ENCODE peak calls at places on chromosomes 3 and 15, in seven cellular contexts. A, O, D, L, I, S and X are unnamed samples.

GRCh38 chr3:113496924-113497323 is 18.0 kb downstream of the SPICE1 start:
- DNase-seq in A (no peak), O (no peak), D (no peak), L (no peak), I (peak; percentile 34), S (no peak), X (no peak)

GRCh38 chr15:70127797-70128756 is 30.4 kb upstream of the TLE3 start:
- DNase-seq in A (no peak), O (no peak), D (no peak), L (no peak), I (no peak), S (no peak), X (no peak)

GRCh38 chr3:126530171-126531050 is 6.5 kb downstream of the CHST13 start:
- DNase-seq in A (no peak), O (peak; percentile 36), D (no peak), L (no peak), I (no peak), S (no peak), X (no peak)

GRCh38 chr3:184156522-184156955 is 1.4 kb downstream of the DVL3 start:
- DNase-seq in A (no peak), O (no peak), D (no peak), L (peak; percentile 53), I (peak; percentile 46), S (no peak), X (no peak)

GRCh38 chr15:79615754-79616153 is 183.6 kb downstream of the MINAR1 start:
- DNase-seq in A (no peak), O (no peak), D (no peak), L (no peak), I (no peak), S (no peak), X (no peak)

GRCh38 chr3:37642959-37643598 is 218.6 kb upstream of the CTDSPL start:
- DNase-seq in A (no peak), O (no peak), D (no peak), L (no peak), I (no peak), S (no peak), X (no peak)

GRCh38 chr3:69914395-69914794 is 85.1 kb upstream of the SAMMSON start:
- DNase-seq in A (no peak), O (no peak), D (no peak), L (no peak), I (no peak), S (no peak), X (no peak)

GRCh38 chr3:141979050-141979671 is 102.7 kb downstream of the ATP1B3 start:
- DNase-seq in A (peak; percentile 45), O (no peak), D (no peak), L (no peak), I (peak; percentile 46), S (no peak), X (no peak)

GRCh38 chr15:100918690-100919480 is at the start of gene LRRK1:
- DNase-seq in A (no peak), O (no peak), D (no peak), L (no peak), I (peak; percentile 67), S (no peak), X (peak; percentile 60)

GRCh38 chr15:29857196-29857595 is 34.9 kb upstream of the TJP1 start:
- DNase-seq in A (no peak), O (no peak), D (no peak), L (no peak), I (no peak), S (no peak), X (no peak)

GRCh38 chr3:126696701-126697267 is 7.3 kb upstream of the CHCHD6 start:
- DNase-seq in A (no peak), O (no peak), D (no peak), L (no peak), I (no peak), S (no peak), X (no peak)

GRCh38 chr3:29683306-29683993 is 402.6 kb downstream of the RBMS3 start:
- DNase-seq in A (no peak), O (no peak), D (no peak), L (no peak), I (peak; percentile 92), S (peak; percentile 60), X (no peak)

GRCh38 chr3:155492841-155493240 is 199.4 kb upstream of the STRIT1 start:
- DNase-seq in A (no peak), O (no peak), D (no peak), L (no peak), I (no peak), S (no peak), X (no peak)

GRCh38 chr3:184733181-184733580 is 21.3 kb upstream of the MAGEF1 start:
- DNase-seq in A (no peak), O (no peak), D (peak; percentile 32), L (no peak), I (no peak), S (no peak), X (no peak)

GRCh38 chr3:8968375-8968882 is 5.2 kb upstream of the RAD18 start:
- DNase-seq in A (no peak), O (no peak), D (no peak), L (no peak), I (no peak), S (no peak), X (no peak)

GRCh38 chr3:8974458-8974857 is 11.2 kb upstream of the RAD18 start:
- DNase-seq in A (no peak), O (no peak), D (no peak), L (no peak), I (no peak), S (no peak), X (no peak)

GRCh38 chr3:8972614-8973013 is 9.3 kb upstream of the RAD18 start:
- DNase-seq in A (no peak), O (no peak), D (no peak), L (peak; percentile 20), I (peak; percentile 36), S (no peak), X (no peak)

GRCh38 chr3:8969246-8969645 is 6.0 kb upstream of the RAD18 start:
- DNase-seq in A (no peak), O (no peak), D (no peak), L (no peak), I (no peak), S (no peak), X (no peak)

DNA sequence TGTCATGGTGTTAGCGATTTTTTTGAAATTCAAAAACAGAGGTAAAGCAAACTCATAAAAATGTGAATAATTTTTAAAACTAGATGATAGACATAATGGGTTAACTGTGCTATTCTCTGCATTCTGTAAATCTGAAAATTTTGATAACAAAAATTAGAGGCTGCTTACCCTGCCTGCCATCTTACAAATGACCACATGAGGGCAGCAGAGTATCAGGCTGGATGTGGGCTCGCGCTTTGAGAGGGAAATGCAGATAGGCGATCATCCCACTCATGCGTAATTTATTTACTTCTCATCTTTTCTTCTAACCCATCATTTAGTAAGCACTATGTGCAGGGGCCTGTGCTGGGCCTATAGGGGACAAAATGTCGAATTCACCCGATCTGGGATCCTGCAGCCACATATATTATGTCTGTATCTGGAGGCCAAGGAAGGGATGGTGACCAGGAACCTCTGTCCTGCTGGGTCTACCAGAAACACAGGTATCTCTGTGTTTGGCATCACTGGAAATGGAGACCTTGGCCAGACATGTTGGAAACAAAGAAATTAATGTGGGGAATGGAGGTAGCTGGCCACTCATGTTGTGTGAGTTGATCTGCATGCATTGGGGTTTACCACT is 7.8 kb upstream of the RAD18 start:
- DNase-seq in A (peak; percentile 45), O (peak; percentile 77), D (no peak), L (peak; percentile 54), I (peak; percentile 60), S (no peak), X (no peak)
- TF ChIP-seq POLR2AphosphoS5 in A (no peak), O (no peak), D (no peak), L (no peak), I (no peak), S (no peak), X (no peak)

DNA sequence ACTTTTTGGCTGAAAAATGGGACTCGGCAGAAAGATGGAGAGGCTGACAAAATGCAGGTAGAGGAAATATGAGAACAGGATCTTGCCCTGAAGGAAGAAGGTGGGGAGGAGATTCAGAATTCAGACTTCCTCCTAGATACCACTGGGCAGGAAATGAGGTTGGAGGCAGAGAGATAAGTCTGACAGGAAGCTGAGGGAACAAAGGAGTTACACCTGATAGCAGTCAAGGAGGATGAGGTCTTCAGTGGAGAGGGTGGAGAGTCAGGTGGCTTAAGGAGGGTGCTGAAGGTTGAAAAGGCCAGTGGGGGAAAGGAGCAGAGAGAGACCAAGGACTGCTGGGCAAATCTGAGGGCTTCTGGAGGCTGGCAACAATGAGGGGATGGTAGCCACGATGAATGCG is 56.8 kb downstream of the CCR4 start:
- DNase-seq in A (no peak), O (no peak), D (no peak), L (no peak), I (no peak), S (no peak), X (no peak)
- TF ChIP-seq POLR2A in A (no peak), O (no peak), D (no peak), L (no peak), I (no peak), S (no peak), X (no peak)

GRCh38 chr3:186268616-186269448 is 93.2 kb downstream of the DGKG start:
- DNase-seq in A (no peak), O (no peak), D (no peak), L (peak; percentile 34), I (no peak), S (no peak), X (no peak)

GRCh38 chr3:186260726-186261125 is 101.3 kb downstream of the DGKG start:
- DNase-seq in A (no peak), O (no peak), D (no peak), L (no peak), I (no peak), S (no peak), X (no peak)

GRCh38 chr3:186261638-186262037 is 100.4 kb downstream of the DGKG start:
- DNase-seq in A (no peak), O (no peak), D (no peak), L (no peak), I (no peak), S (no peak), X (no peak)

GRCh38 chr3:186267758-186268157 is 94.3 kb downstream of the DGKG start:
- DNase-seq in A (no peak), O (no peak), D (no peak), L (peak; percentile 27), I (no peak), S (no peak), X (no peak)

DNA sequence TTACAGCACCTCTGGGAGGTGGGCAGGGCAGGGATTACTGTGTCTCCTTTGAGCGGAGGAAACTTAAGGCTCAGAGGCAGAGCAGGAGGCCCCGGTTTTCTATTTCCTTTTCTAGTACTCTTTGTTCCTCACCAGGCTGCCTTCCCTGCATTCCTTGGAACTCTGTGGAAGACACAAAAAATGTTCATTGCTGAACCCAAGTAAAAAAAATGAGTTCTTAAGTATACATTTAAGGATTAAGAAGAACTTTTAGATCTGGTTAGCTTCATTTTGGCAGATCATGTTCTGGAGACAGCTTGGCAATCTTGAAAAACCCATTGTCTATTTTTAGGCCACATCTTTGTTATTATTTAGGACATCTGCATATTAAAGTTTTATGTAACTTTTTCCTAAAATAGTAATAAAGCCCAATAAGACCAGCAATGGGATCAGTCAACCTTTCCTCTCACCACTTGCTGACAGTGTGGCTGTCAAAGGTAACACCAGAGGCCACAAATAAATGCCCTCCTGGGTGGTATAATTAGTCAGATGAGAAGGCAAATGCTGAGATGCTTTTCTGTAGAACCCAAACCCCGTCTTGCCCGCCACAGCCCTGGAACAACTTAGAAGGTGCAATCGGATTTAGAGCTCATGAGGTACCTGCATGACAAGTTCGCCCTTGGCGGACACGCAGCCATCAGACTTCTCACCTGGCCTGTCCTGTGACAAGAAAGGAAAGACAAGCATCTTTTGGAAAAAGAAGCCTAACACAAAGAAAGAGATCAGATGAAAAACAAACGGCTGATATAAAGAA is 97.2 kb downstream of the DGKG start:
- DNase-seq in A (no peak), O (no peak), D (no peak), L (no peak), I (no peak), S (no peak), X (no peak)
- TF ChIP-seq POLR2AphosphoS5 in A (no peak), O (peak; percentile 15), D (no peak), L (no peak), I (no peak), S (no peak), X (no peak)

GRCh38 chr3:192917508-192918274 is at the start of gene MB21D2:
- DNase-seq in A (peak; percentile 69), O (peak; percentile 69), D (peak; percentile 83), L (peak; percentile 47), I (peak; percentile 89), S (no peak), X (peak; percentile 68)
- TF ChIP-seq POLR2A in A (peak; percentile 82), O (no peak), D (no peak), L (peak; percentile 19), I (peak; percentile 66), S (peak; percentile 83), X (peak; percentile 53)